ENCODE peak calls at places on chromosomes 2 and 18, in five cellular contexts. One of them, this sample, is unnamed.

GRCh38 chr2:161063074-161063945 is 96.9 kb upstream of the TANK start:
- DNase-seq in B cell: peak; percentile 67
- DNase-seq in CD8-positive, alpha-beta memory T cell: peak; percentile 38
- DNase-seq in glutamatergic neuron: peak; percentile 73
- DNase-seq in CD4-positive, alpha-beta memory T cell: peak; percentile 62
- DNase-seq in this sample: peak; percentile 51

GRCh38 chr2:217958206-217958888 is 44.4 kb downstream of the TNS1 start:
- DNase-seq in B cell: no peak
- DNase-seq in CD8-positive, alpha-beta memory T cell: no peak
- DNase-seq in glutamatergic neuron: peak; percentile 2
- DNase-seq in CD4-positive, alpha-beta memory T cell: no peak
- DNase-seq in this sample: no peak

GRCh38 chr2:229174794-229175529 is 96.1 kb downstream of the PID1 start:
- DNase-seq in B cell: no peak
- DNase-seq in CD8-positive, alpha-beta memory T cell: no peak
- DNase-seq in glutamatergic neuron: no peak
- DNase-seq in CD4-positive, alpha-beta memory T cell: no peak
- DNase-seq in this sample: no peak

GRCh38 chr2:100242891-100243670 is 79.2 kb downstream of the LONRF2 start:
- DNase-seq in B cell: peak; percentile 76
- DNase-seq in CD8-positive, alpha-beta memory T cell: no peak
- DNase-seq in glutamatergic neuron: peak; percentile 91
- DNase-seq in CD4-positive, alpha-beta memory T cell: peak; percentile 41
- DNase-seq in this sample: no peak

GRCh38 chr2:209208211-209208610 is 215.6 kb upstream of the MAP2 start:
- DNase-seq in B cell: no peak
- DNase-seq in CD8-positive, alpha-beta memory T cell: no peak
- DNase-seq in glutamatergic neuron: peak; percentile 72
- DNase-seq in CD4-positive, alpha-beta memory T cell: no peak
- DNase-seq in this sample: no peak

GRCh38 chr2:40097691-40098376 is 318.8 kb upstream of the THUMPD2 start:
- DNase-seq in B cell: no peak
- DNase-seq in CD8-positive, alpha-beta memory T cell: no peak
- DNase-seq in glutamatergic neuron: no peak
- DNase-seq in CD4-positive, alpha-beta memory T cell: no peak
- DNase-seq in this sample: no peak

GRCh38 chr2:228446732-228447131 is 265.2 kb upstream of the SPHKAP start:
- DNase-seq in B cell: no peak
- DNase-seq in CD8-positive, alpha-beta memory T cell: no peak
- DNase-seq in glutamatergic neuron: peak; percentile 37
- DNase-seq in CD4-positive, alpha-beta memory T cell: no peak
- DNase-seq in this sample: no peak

GRCh38 chr2:162916286-162916801 is 77.8 kb upstream of the KCNH7 start:
- DNase-seq in B cell: no peak
- DNase-seq in CD8-positive, alpha-beta memory T cell: no peak
- DNase-seq in glutamatergic neuron: no peak
- DNase-seq in CD4-positive, alpha-beta memory T cell: no peak
- DNase-seq in this sample: no peak

GRCh38 chr2:85135066-85135914 is 2.1 kb downstream of the TCF7L1 start:
- DNase-seq in B cell: no peak
- DNase-seq in CD8-positive, alpha-beta memory T cell: no peak
- DNase-seq in glutamatergic neuron: no peak
- DNase-seq in CD4-positive, alpha-beta memory T cell: no peak
- DNase-seq in this sample: no peak

GRCh38 chr18:10443001-10443400 is 11.4 kb upstream of the APCDD1 start:
- DNase-seq in B cell: no peak
- DNase-seq in CD8-positive, alpha-beta memory T cell: no peak
- DNase-seq in glutamatergic neuron: no peak
- DNase-seq in CD4-positive, alpha-beta memory T cell: no peak
- DNase-seq in this sample: no peak

GRCh38 chr2:112031916-112032582 is 23.0 kb upstream of the TMEM87B start:
- DNase-seq in B cell: no peak
- DNase-seq in CD8-positive, alpha-beta memory T cell: no peak
- DNase-seq in glutamatergic neuron: no peak
- DNase-seq in CD4-positive, alpha-beta memory T cell: no peak
- DNase-seq in this sample: no peak

GRCh38 chr2:134282638-134283400 is 28.9 kb downstream of the MGAT5 start:
- DNase-seq in B cell: no peak
- DNase-seq in CD8-positive, alpha-beta memory T cell: peak; percentile 15
- DNase-seq in glutamatergic neuron: no peak
- DNase-seq in CD4-positive, alpha-beta memory T cell: peak; percentile 50
- DNase-seq in this sample: no peak

GRCh38 chr2:55090702-55091101 is 40.5 kb upstream of the RTN4 start:
- DNase-seq in B cell: no peak
- DNase-seq in CD8-positive, alpha-beta memory T cell: no peak
- DNase-seq in glutamatergic neuron: no peak
- DNase-seq in CD4-positive, alpha-beta memory T cell: no peak
- DNase-seq in this sample: no peak

GRCh38 chr18:55119434-55119833 is 160.2 kb upstream of the CCDC68 start:
- DNase-seq in B cell: no peak
- DNase-seq in CD8-positive, alpha-beta memory T cell: no peak
- DNase-seq in glutamatergic neuron: no peak
- DNase-seq in CD4-positive, alpha-beta memory T cell: no peak
- DNase-seq in this sample: no peak

GRCh38 chr2:131039908-131040660 is 53.2 kb downstream of the FAM168B start:
- DNase-seq in B cell: no peak
- DNase-seq in CD8-positive, alpha-beta memory T cell: peak; percentile 49
- DNase-seq in glutamatergic neuron: no peak
- DNase-seq in CD4-positive, alpha-beta memory T cell: peak; percentile 54
- DNase-seq in this sample: no peak

GRCh38 chr2:117693166-117693565 is 121.3 kb upstream of the DDX18 start:
- DNase-seq in B cell: no peak
- DNase-seq in CD8-positive, alpha-beta memory T cell: no peak
- DNase-seq in glutamatergic neuron: no peak
- DNase-seq in CD4-positive, alpha-beta memory T cell: no peak
- DNase-seq in this sample: no peak

GRCh38 chr18:75218064-75218463 is 7.5 kb downstream of the TSHZ1 start:
- DNase-seq in B cell: no peak
- DNase-seq in CD8-positive, alpha-beta memory T cell: no peak
- DNase-seq in glutamatergic neuron: no peak
- DNase-seq in CD4-positive, alpha-beta memory T cell: no peak
- DNase-seq in this sample: no peak

GRCh38 chr2:23651187-23651983 is 266.4 kb downstream of the KLHL29 start:
- DNase-seq in B cell: no peak
- DNase-seq in CD8-positive, alpha-beta memory T cell: no peak
- DNase-seq in glutamatergic neuron: no peak
- DNase-seq in CD4-positive, alpha-beta memory T cell: no peak
- DNase-seq in this sample: no peak

GRCh38 chr2:127429844-127430425 is 11.7 kb downstream of the PROC start:
- DNase-seq in B cell: no peak
- DNase-seq in CD8-positive, alpha-beta memory T cell: no peak
- DNase-seq in glutamatergic neuron: no peak
- DNase-seq in CD4-positive, alpha-beta memory T cell: no peak
- DNase-seq in this sample: no peak

GRCh38 chr18:24198461-24198860 is 59.6 kb downstream of the CABYR start:
- DNase-seq in B cell: no peak
- DNase-seq in CD8-positive, alpha-beta memory T cell: no peak
- DNase-seq in glutamatergic neuron: no peak
- DNase-seq in CD4-positive, alpha-beta memory T cell: no peak
- DNase-seq in this sample: no peak